ENCODE peak calls at places on chromosomes 4 and X, in four cellular contexts. T is HepG2, P is K562, L is GM12878. B is an unnamed sample.

GRCh38 chr4:63700569-63700968 is 708.7 kb downstream of the TECRL start:
- DNase-seq in T (no peak), P (no peak), L (no peak), B (no peak)

GRCh38 chrX:130120746-130121504 is 10.6 kb upstream of the ELF4 start:
- DNase-seq in T (peak), P (peak), L (no peak), B (peak)

GRCh38 chrX:16060252-16060651 is 63.1 kb upstream of the GRPR start:
- DNase-seq in T (no peak), P (no peak), L (no peak), B (peak)

GRCh38 chrX:15737188-15737956 is 698 bp upstream of the CA5B start:
- DNase-seq in T (no peak), P (no peak), L (no peak), B (no peak)

GRCh38 chr4:132910226-132910748 is 238.8 kb upstream of the PCDH10 start:
- DNase-seq in T (no peak), P (no peak), L (no peak), B (no peak)

GRCh38 chr4:75514949-75515612 is 808 bp downstream of the THAP6 start:
- DNase-seq in T (no peak), P (peak), L (peak), B (peak)

GRCh38 chrX:150365953-150366911 is 3.1 kb downstream of the MAMLD1 start:
- DNase-seq in T (no peak), P (peak), L (no peak), B (no peak)

GRCh38 chr4:109410226-109410625 is 23.4 kb upstream of the SEC24B start:
- DNase-seq in T (no peak), P (no peak), L (no peak), B (no peak)

GRCh38 chrX:120781416-120781815 is 94.2 kb downstream of the CT47B1 start:
- DNase-seq in T (no peak), P (no peak), L (no peak), B (no peak)

GRCh38 chr4:83054928-83055327 is 19.9 kb downstream of the COPS4 start:
- DNase-seq in T (no peak), P (no peak), L (no peak), B (peak)

GRCh38 chr4:188147176-188147575 is 7.9 kb downstream of the TRIML1 start:
- DNase-seq in T (no peak), P (no peak), L (no peak), B (no peak)

GRCh38 chr4:188145626-188146025 is 6.4 kb downstream of the TRIML1 start:
- DNase-seq in T (no peak), P (no peak), L (no peak), B (no peak)

GRCh38 chr4:188147776-188148175 is 8.5 kb downstream of the TRIML1 start:
- DNase-seq in T (no peak), P (no peak), L (no peak), B (no peak)

GRCh38 chr4:188146618-188147017 is 7.4 kb downstream of the TRIML1 start:
- DNase-seq in T (no peak), P (no peak), L (no peak), B (no peak)

DNA sequence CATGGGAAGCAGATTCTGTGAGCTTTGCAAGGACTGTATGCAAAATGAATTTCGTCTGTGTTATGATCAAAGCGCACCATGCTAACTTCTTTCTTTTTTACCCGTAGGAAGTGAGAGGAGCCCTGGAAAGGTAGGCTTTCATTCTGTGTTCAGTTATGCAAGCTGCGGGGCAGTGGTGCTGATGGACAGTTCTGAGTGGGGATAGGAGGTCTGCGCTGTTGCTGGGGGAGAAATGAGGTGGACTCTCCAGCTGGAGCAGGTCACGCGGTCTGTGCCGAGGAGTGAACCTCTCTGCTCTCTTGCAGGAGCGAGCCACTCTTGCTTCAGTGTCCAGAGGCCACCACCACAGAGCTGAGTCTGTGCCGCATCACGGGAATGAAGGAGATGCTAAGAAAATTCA is 4.5 kb downstream of the TRIML1 start:
- DNase-seq in T (no peak), P (no peak), L (no peak), B (no peak)
- TF ChIP-seq REST in T (peak), P (no peak), L (no peak), B (peak)

DNA sequence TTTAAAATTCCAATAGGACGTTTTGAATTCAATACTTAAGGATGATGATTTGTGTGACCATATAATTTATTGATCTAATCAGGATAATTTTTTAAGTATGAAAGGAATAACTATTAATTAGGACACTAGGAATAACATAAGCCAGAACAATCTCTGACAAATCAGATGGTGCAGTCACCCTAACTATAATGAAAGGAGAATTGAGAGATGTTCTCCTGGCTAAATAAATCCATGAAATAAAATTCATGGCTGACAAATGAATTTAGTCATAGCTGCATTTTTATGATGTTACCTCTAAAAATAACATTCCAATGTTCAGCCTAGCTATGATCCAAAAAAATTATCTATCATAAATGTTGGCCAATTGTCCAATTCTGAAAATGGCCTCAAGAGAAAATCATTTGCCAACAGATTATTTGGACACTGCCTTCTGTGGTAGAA is 190.6 kb upstream of the NEIL3 start:
- DNase-seq in T (no peak), P (no peak), L (no peak), B (no peak)
- TF ChIP-seq YY1 in T (no peak), P (no peak), L (no peak), B (no peak)

GRCh38 chr4:790466-790820 is 35.5 kb downstream of the CPLX1 start:
- DNase-seq in T (no peak), P (no peak), L (no peak), B (no peak)

GRCh38 chr4:793109-793861 is 32.6 kb downstream of the CPLX1 start:
- DNase-seq in T (no peak), P (no peak), L (no peak), B (no peak)

GRCh38 chr4:792729-793108 is 33.2 kb downstream of the CPLX1 start:
- DNase-seq in T (no peak), P (no peak), L (no peak), B (no peak)

GRCh38 chr4:791201-791865 is 34.6 kb downstream of the CPLX1 start:
- DNase-seq in T (no peak), P (no peak), L (no peak), B (no peak)

DNA sequence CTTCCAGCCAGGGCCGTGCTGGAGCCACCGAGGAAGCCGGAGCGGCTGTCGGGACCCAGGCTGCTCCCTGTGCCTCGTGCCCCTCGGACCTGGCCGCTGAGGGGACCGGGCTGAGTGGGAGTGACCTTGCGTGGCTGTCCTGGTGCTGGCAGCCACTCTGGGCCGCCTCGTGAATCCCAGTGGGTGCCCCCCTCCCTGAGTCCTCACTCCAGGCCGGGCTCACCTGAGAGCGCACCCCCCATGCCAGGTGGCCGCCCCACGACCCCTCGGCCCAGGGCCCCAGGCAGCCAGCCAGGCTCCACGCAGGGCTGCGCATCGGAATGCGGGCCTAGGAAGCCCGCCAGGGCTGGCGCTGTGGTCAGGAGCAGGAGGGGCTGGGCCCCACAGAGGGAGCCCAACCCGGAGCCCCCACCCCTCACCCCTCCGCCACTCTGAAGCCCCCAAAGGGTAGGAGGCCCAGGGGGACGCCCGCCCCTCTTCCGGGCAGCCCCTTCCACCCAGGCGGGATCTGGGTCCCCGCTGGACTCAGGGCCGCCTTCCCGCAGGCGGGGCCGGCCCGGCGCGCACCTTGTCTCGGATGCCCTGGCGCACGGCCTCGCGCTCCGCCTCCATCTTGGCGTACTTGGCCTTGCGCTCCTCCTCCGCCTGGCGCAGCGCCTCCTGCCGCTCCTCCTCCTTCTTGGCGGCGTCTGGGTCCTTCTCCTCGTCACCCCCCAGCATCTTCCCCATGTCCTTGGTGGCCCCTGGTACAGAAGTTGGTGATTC is 33.9 kb downstream of the CPLX1 start:
- DNase-seq in T (no peak), P (peak), L (no peak), B (no peak)
- TF ChIP-seq FOXM1 in T (no peak), P (no peak), L (no peak), B (no peak)

GRCh38 chr4:3196670-3197359 is 52.1 kb upstream of the MSANTD1 start:
- DNase-seq in T (no peak), P (no peak), L (no peak), B (no peak)
- TF ChIP-seq REST in T (peak), P (no peak), L (no peak), B (peak)

GRCh38 chr4:26127851-26128337 is 192.9 kb upstream of the RBPJ start:
- DNase-seq in T (no peak), P (no peak), L (no peak), B (no peak)
- TF ChIP-seq YY1 in T (no peak), P (no peak), L (no peak), B (no peak)